ENCODE peak calls at places on chromosomes 11 and 22, in six cellular contexts. W is K562, R is A549, Z is upper lobe of left lung, E is HepG2, Q is GM12878. O is an unnamed sample.

GRCh38 chr11:83649468-83649915 is 363.3 kb upstream of the CCDC90B start:
- ATAC-seq in Z (no peak), W (no peak), R (no peak), Q (no peak), E (no peak), O (no peak)

GRCh38 chr22:20469110-20469855 is 26.3 kb downstream of the KLHL22 start:
- ATAC-seq in Z (no peak), R (no peak), Q (no peak), E (no peak), W (peak), O (no peak)

GRCh38 chr11:60169264-60169915 is 13.5 kb downstream of the MS4A6A start:
- ATAC-seq in R (no peak), Z (peak), E (no peak), W (peak), Q (peak), O (peak)

GRCh38 chr11:779120-779954 is 2.0 kb upstream of the GATD1 start:
- ATAC-seq in W (no peak), E (no peak), R (no peak), Q (no peak), Z (no peak), O (no peak)

GRCh38 chr11:96213500-96213899 is 129.5 kb downstream of the MAML2 start:
- ATAC-seq in R (peak), E (no peak), Q (no peak), W (peak), Z (no peak), O (no peak)

GRCh38 chr11:104124979-104125378 is 39.0 kb downstream of the PDGFD start:
- ATAC-seq in Q (peak), E (no peak), Z (no peak), R (no peak), W (no peak), O (no peak)

GRCh38 chr11:78708388-78708787 is 133.7 kb upstream of the NARS2 start:
- ATAC-seq in Z (no peak), W (no peak), E (no peak), Q (no peak), R (no peak), O (no peak)

GRCh38 chr11:129435499-129436245 is 60.0 kb downstream of the BARX2 start:
- ATAC-seq in E (no peak), W (no peak), Z (no peak), R (no peak), Q (no peak), O (no peak)

GRCh38 chr11:93895106-93895862 is 44.9 kb upstream of the VSTM5 start:
- ATAC-seq in Z (peak), W (peak), Q (peak), R (peak), E (peak), O (no peak)

GRCh38 chr11:65541093-65542010 is 16.5 kb downstream of the SCYL1 start:
- ATAC-seq in Z (no peak), W (no peak), R (peak), E (no peak), Q (no peak), O (no peak)

GRCh38 chr11:132780051-132780450 is 752.2 kb downstream of the OPCML start:
- ATAC-seq in W (no peak), Q (no peak), E (no peak), R (no peak), Z (no peak), O (no peak)

GRCh38 chr11:64241430-64242153 is 697 bp downstream of the FKBP2 start:
- ATAC-seq in Q (peak), R (peak), E (peak), W (peak), Z (peak), O (peak)

GRCh38 chr11:111347002-111347722 is 31.9 kb downstream of the POU2AF1 start:
- ATAC-seq in R (no peak), Q (no peak), E (no peak), W (no peak), Z (peak), O (peak)

GRCh38 chr11:43447124-43447523 is 88.4 kb downstream of the TTC17 start:
- ATAC-seq in Q (no peak), Z (no peak), E (no peak), W (no peak), R (no peak), O (no peak)

GRCh38 chr22:44440224-44441160 is 57.5 kb downstream of the RTL6 start:
- ATAC-seq in W (no peak), Q (no peak), E (no peak), R (no peak), Z (no peak), O (no peak)

GRCh38 chr11:112881461-112881860 is 79.8 kb upstream of the NCAM1 start:
- ATAC-seq in R (peak), W (peak), Q (no peak), Z (peak), E (no peak), O (peak)

GRCh38 chr11:129814244-129814992 is 1.2 kb upstream of the TMEM45B start:
- ATAC-seq in Z (no peak), R (peak), E (peak), W (peak), Q (no peak), O (no peak)

GRCh38 chr11:32987851-32988250 is 27.8 kb upstream of the DEPDC7 start:
- ATAC-seq in Q (no peak), R (no peak), E (peak), W (peak), Z (no peak), O (no peak)

GRCh38 chr11:43933608-43934358 is 8.7 kb upstream of the C11orf96 start:
- ATAC-seq in E (no peak), R (peak), Z (peak), W (no peak), Q (no peak), O (peak)

GRCh38 chr11:10742460-10743208 is 8.4 kb upstream of the CTR9 start:
- ATAC-seq in E (peak), R (no peak), Z (no peak), W (peak), Q (peak), O (no peak)

GRCh38 chr22:31241936-31242335 is 29.8 kb downstream of the LIMK2 start:
- ATAC-seq in Q (no peak), E (no peak), W (no peak), R (peak), Z (no peak), O (no peak)

GRCh38 chr11:64694821-64695365 is 28.1 kb downstream of the NRXN2 start:
- ATAC-seq in Z (no peak), R (no peak), W (no peak), Q (peak), E (no peak), O (no peak)

GRCh38 chr11:528815-529728 is 6.3 kb downstream of the HRAS start:
- ATAC-seq in Q (no peak), Z (no peak), E (peak), W (peak), R (peak), O (no peak)

GRCh38 chr22:23183107-23183698 is 2.9 kb downstream of the BCR start:
- ATAC-seq in E (peak), W (peak), R (no peak), Z (no peak), Q (no peak), O (no peak)

GRCh38 chr11:16780146-16780545 is 41.7 kb downstream of the C11orf58 start:
- ATAC-seq in Z (no peak), R (no peak), Q (no peak), W (no peak), E (no peak), O (no peak)

GRCh38 chr22:20748820-20749428 is 25.0 kb upstream of the SERPIND1 start:
- ATAC-seq in Q (peak), R (no peak), E (no peak), Z (peak), W (no peak), O (peak)

GRCh38 chr11:46446343-46446751 is 54.8 kb upstream of the CHRM4 start:
- ATAC-seq in E (no peak), Q (peak), R (no peak), W (no peak), Z (no peak), O (peak)

GRCh38 chr11:46981429-46981828 is 44.9 kb downstream of the CSTPP1 start:
- ATAC-seq in E (no peak), Z (no peak), W (no peak), R (no peak), Q (peak), O (no peak)

GRCh38 chr22:35033635-35034296 is 32.2 kb upstream of the ISX start:
- ATAC-seq in Q (no peak), Z (no peak), R (no peak), W (no peak), E (no peak), O (no peak)

GRCh38 chr11:123054301-123055065 is 7.5 kb downstream of the HSPA8 start:
- ATAC-seq in Q (peak), Z (peak), W (peak), R (peak), E (peak), O (peak)

GRCh38 chr11:8720868-8721739 is 38.5 kb downstream of the RPL27A start:
- ATAC-seq in Z (peak), Q (no peak), E (no peak), R (no peak), W (no peak), O (no peak)

GRCh38 chr11:18065572-18065971 is 19.5 kb upstream of the TPH1 start:
- ATAC-seq in Q (no peak), Z (no peak), W (no peak), E (no peak), R (no peak), O (no peak)

GRCh38 chr22:31812977-31813605 is 59.3 kb downstream of the DEPDC5 start:
- ATAC-seq in W (no peak), E (peak), R (no peak), Q (no peak), Z (no peak), O (no peak)

GRCh38 chr11:86811637-86812321 is 11.4 kb downstream of the PRSS23 start:
- ATAC-seq in R (peak), W (no peak), Z (no peak), E (no peak), Q (no peak), O (no peak)

DNA sequence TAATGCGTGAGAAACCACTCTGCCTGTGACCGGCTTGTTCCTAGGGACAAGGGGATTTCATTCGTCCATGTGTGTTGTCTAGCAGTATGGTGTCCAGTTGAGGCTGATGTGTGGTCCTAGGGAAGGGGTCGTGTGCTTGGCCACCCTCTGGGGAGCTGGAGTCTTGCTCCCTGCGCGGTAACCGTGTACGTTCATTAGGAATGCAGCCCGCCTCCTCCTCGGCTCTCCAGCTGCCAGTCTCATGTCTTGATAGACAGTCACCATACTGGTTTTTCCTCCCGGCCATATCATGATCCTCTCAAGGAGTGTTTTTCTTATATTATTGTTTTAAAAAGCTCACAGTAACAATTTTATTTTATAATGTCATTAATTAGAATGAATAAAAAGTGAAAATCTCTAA is 5.9 kb downstream of the CTTN start:
- ATAC-seq in R (no peak), W (no peak), Q (no peak), E (no peak), Z (no peak), O (no peak)
- H3K4me3 ChIP-seq in R (no peak), W (no peak), Q (no peak), E (no peak), Z (no peak), O (no peak)

GRCh38 chr11:4611986-4612385 is 4.0 kb upstream of the TRIM68 start:
- ATAC-seq in Q (no peak), R (no peak), W (no peak), E (no peak), Z (no peak), O (no peak)
- TF ChIP-seq EP300 in Q (no peak), R (no peak), W (no peak), E (no peak), Z (no peak), O (no peak)

GRCh38 chr11:62556102-62556871 is 9.7 kb upstream of the AHNAK start:
- ATAC-seq in Q (peak), E (peak), Z (peak), R (peak), W (peak), O (peak)
- TF ChIP-seq POLR2A in Q (peak), E (no peak), Z (no peak), R (no peak), W (no peak), O (no peak)

GRCh38 chr11:115437902-115438575 is 66.2 kb downstream of the CADM1 start:
- ATAC-seq in R (no peak), W (no peak), E (no peak), Q (no peak), Z (no peak), O (no peak)
- H3K4me3 ChIP-seq in R (no peak), W (no peak), E (no peak), Q (no peak), Z (no peak), O (no peak)

DNA sequence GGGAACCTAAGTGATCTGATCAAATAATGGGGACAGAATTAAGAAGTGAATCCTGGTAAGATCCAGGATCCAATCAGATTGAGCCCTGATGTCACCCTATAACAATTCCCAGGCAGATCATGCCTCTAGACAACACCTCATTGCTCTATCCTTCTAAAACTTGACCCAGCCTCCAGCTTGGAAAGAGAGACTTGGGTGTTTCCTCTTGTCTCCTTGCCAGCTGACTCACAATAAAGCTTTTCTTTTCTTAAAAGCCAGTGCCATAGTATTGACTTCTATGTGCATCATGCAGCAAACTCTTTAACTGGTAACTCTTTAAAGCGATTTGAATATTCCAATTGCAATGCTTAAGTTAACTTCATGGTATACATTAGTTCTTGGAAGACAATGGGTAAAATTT is 109.6 kb upstream of the CHORDC1 start:
- ATAC-seq in W (no peak), Z (no peak), E (no peak), Q (no peak), R (no peak), O (no peak)
- TF ChIP-seq EP300 in W (no peak), Z (no peak), E (no peak), Q (no peak), R (no peak), O (no peak)

DNA sequence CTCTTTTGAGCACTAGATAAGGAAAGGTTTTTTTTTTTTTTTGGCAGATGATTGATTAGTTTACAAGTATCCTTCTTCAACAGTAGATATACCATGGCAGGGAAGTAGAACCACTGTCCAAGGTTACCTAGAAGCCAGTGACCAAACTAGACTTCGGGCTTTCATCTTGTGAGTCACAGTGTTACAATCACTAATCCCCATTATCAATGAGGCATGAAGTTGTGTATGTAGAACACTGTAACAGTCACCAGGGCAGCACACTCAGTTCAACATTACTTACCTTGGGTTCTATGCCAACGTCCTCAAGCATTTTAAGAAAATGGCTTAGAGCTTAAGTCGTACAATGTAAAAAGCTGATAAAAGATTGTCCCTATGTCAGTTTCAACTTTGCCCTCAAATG is 430.9 kb downstream of the ETS1 start:
- ATAC-seq in Z (no peak), Q (peak), E (no peak), R (no peak), W (no peak), O (no peak)
- TF ChIP-seq POLR2A in Z (no peak), Q (no peak), E (no peak), R (no peak), W (no peak), O (no peak)

GRCh38 chr11:14541180-14541579 is 21.0 kb upstream of the PSMA1 start:
- ATAC-seq in Z (peak), W (peak), E (peak), Q (no peak), R (no peak), O (peak)

GRCh38 chr11:14542384-14542783 is 22.2 kb upstream of the PSMA1 start:
- ATAC-seq in E (no peak), R (no peak), Z (no peak), W (no peak), Q (no peak), O (no peak)

GRCh38 chr11:14538926-14539554 is 18.9 kb upstream of the PSMA1 start:
- ATAC-seq in R (no peak), E (no peak), Z (no peak), Q (no peak), W (no peak), O (no peak)

GRCh38 chr11:14538271-14538925 is 18.2 kb upstream of the PSMA1 start:
- ATAC-seq in R (no peak), W (no peak), Q (no peak), E (no peak), Z (no peak), O (no peak)

GRCh38 chr11:14539867-14540475 is 19.8 kb upstream of the PSMA1 start:
- ATAC-seq in Z (no peak), E (peak), W (no peak), Q (peak), R (peak), O (peak)
- H3K4me3 ChIP-seq in Z (no peak), E (no peak), W (no peak), Q (no peak), R (no peak), O (no peak)

GRCh38 chr11:92122561-92122960 is 102.1 kb upstream of the FAT3 start:
- ATAC-seq in E (no peak), R (no peak), W (no peak), Z (no peak), Q (no peak), O (no peak)

GRCh38 chr11:92128026-92128425 is 96.6 kb upstream of the FAT3 start:
- ATAC-seq in Z (no peak), W (no peak), Q (no peak), R (no peak), E (no peak), O (no peak)

GRCh38 chr11:92125316-92125715 is 99.3 kb upstream of the FAT3 start:
- ATAC-seq in Z (no peak), E (no peak), W (no peak), R (no peak), Q (no peak), O (no peak)

GRCh38 chr11:92123540-92123939 is 101.1 kb upstream of the FAT3 start:
- ATAC-seq in R (no peak), Z (no peak), Q (no peak), W (no peak), E (no peak), O (no peak)
- TF ChIP-seq EP300 in R (no peak), Z (no peak), Q (no peak), W (no peak), E (no peak), O (no peak)